ENCODE peak calls at places on chromosomes 12 and 14, in nine cellular contexts. I is CD4-positive, CD25-positive, alpha-beta regulatory T cell; F is aorta; K is CD8-positive, alpha-beta memory T cell; P is left ventricle myocardium inferior; Y is trophoblast cell; G is MM.1S; E is iPS DF 6.9; O is left lung. Z is an unnamed sample.

GRCh38 chr14:69615471-69616407 is 4.3 kb downstream of the SUSD6 start:
- DNase-seq in I (peak; percentile 23), F (peak; percentile 68), K (peak; percentile 60), P (no peak), Y (no peak), G (peak; percentile 81), E (no peak), O (peak; percentile 64), Z (no peak)

GRCh38 chr12:129776977-129777667 is 126.7 kb downstream of the TMEM132D start:
- DNase-seq in I (no peak), F (no peak), K (no peak), P (no peak), Y (no peak), G (no peak), E (no peak), O (no peak), Z (no peak)

GRCh38 chr12:40016960-40017359 is 88.9 kb downstream of the SLC2A13 start:
- DNase-seq in I (no peak), F (no peak), K (no peak), P (no peak), Y (no peak), G (no peak), E (no peak), O (no peak), Z (no peak)

GRCh38 chr14:102798926-102799325 is 21.7 kb downstream of the TRAF3 start:
- DNase-seq in I (no peak), F (no peak), K (no peak), P (no peak), Y (no peak), G (no peak), E (no peak), O (no peak), Z (no peak)

GRCh38 chr12:103997277-103997900 is 31.7 kb downstream of the TDG start:
- DNase-seq in I (no peak), F (no peak), K (no peak), P (peak; percentile 68), Y (no peak), G (no peak), E (no peak), O (no peak), Z (no peak)

GRCh38 chr14:100536141-100536540 is 51.1 kb downstream of the BEGAIN start:
- DNase-seq in I (no peak), F (no peak), K (peak; percentile 32), P (peak; percentile 1), Y (no peak), G (no peak), E (no peak), O (peak; percentile 15), Z (peak; percentile 33)

GRCh38 chr14:93764211-93764659 is 24.1 kb downstream of the PRIMA1 start:
- DNase-seq in I (no peak), F (no peak), K (no peak), P (peak; percentile 39), Y (no peak), G (no peak), E (no peak), O (no peak), Z (no peak)

GRCh38 chr14:96122496-96122895 is 82.1 kb upstream of the BDKRB2 start:
- DNase-seq in I (no peak), F (no peak), K (no peak), P (no peak), Y (peak; percentile 92), G (no peak), E (no peak), O (no peak), Z (no peak)

GRCh38 chr12:102824218-102824835 is 92.7 kb downstream of the PAH start:
- DNase-seq in I (no peak), F (peak; percentile 50), K (no peak), P (peak; percentile 22), Y (peak; percentile 29), G (no peak), E (no peak), O (peak; percentile 42), Z (peak; percentile 73)

GRCh38 chr12:129161511-129161910 is 308.2 kb downstream of the GLT1D1 start:
- DNase-seq in I (no peak), F (no peak), K (no peak), P (no peak), Y (no peak), G (no peak), E (no peak), O (no peak), Z (no peak)

GRCh38 chr14:85508863-85509262 is 21.1 kb upstream of the FLRT2 start:
- DNase-seq in I (no peak), F (no peak), K (no peak), P (no peak), Y (no peak), G (no peak), E (no peak), O (no peak), Z (no peak)

GRCh38 chr14:89041245-89041585 is 216.8 kb downstream of the TTC8 start:
- DNase-seq in I (no peak), F (no peak), K (no peak), P (no peak), Y (peak; percentile 30), G (no peak), E (no peak), O (peak; percentile 57), Z (no peak)

GRCh38 chr14:99155173-99155777 is 116.7 kb downstream of the BCL11B start:
- DNase-seq in I (no peak), F (peak; percentile 70), K (no peak), P (no peak), Y (no peak), G (no peak), E (no peak), O (no peak), Z (no peak)

GRCh38 chr12:130872179-130873096 is 572 bp downstream of the RAN start:
- DNase-seq in I (peak; percentile 39), F (peak; percentile 56), K (peak; percentile 68), P (peak; percentile 29), Y (peak; percentile 8), G (no peak), E (no peak), O (no peak), Z (peak; percentile 80)

GRCh38 chr14:37035401-37035800 is 137.0 kb downstream of the SLC25A21 start:
- DNase-seq in I (no peak), F (no peak), K (no peak), P (no peak), Y (no peak), G (no peak), E (no peak), O (no peak), Z (no peak)
- H3K27ac ChIP-seq in I (no peak overlapping the region), F (peak overlapping the region; percentile 97), K (no peak overlapping the region), P (no peak overlapping the region), Y (no peak overlapping the region), G (peak overlapping the region; percentile 65), E (no peak overlapping the region), O (no peak overlapping the region), Z (no peak overlapping the region)

DNA sequence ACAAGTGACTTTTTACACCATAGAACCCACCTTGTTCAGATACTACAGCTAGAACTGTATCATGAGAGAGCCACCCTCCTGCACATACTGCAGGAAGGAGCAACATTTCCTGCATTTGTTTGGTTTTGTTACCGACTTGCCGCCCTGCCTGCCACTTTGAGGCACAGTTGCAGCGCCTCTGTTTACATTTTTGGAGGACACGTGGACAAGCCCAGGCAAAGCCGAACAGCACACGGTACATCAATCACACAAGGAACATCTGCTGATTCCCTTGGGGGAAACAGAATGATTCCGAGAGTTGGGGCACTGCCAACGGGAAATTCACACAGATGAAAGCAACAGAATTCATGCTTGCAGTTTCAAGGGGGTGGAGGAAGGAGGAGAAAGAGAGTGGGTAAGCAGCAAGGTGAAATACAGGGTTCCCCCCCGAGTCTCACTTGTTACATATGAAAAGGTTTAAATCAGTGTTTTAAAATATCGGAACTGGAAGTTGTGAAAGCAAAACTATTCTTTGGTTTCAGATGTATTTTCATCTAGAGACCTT is 110.7 kb downstream of the BTG1 start:
- DNase-seq in I (peak; percentile 29), F (peak; percentile 55), K (peak; percentile 59), P (peak; percentile 43), Y (no peak), G (peak; percentile 76), E (no peak), O (peak; percentile 57), Z (peak; percentile 62)
- H3K4me3 ChIP-seq in I (peak overlapping the region; percentile 86), F (peak overlapping the region; percentile 64), K (peak overlapping the region; percentile 44), P (peak overlapping the region; percentile 42), Y (no peak overlapping the region), G (peak overlapping the region; percentile 64), E (no peak overlapping the region), O (peak overlapping the region; percentile 23), Z (peak overlapping the region; percentile 45)

GRCh38 chr12:111025301-111025700 is 104.9 kb upstream of the MYL2 start:
- DNase-seq in I (no peak), F (no peak), K (no peak), P (no peak), Y (no peak), G (no peak), E (no peak), O (no peak), Z (no peak)
- H3K27me3 ChIP-seq in I (peaks cover 7% of the 10 kb centered on the region), F (no peaks in the 10 kb centered on the region), K (peaks cover 4% of the 10 kb centered on the region), P (peaks cover 82% of the 10 kb centered on the region), Y (no peaks in the 10 kb centered on the region), G (peaks cover 3% of the 10 kb centered on the region), E (no peaks in the 10 kb centered on the region), O (peaks cover 6% of the 10 kb centered on the region), Z (peaks cover 48% of the 10 kb centered on the region)

GRCh38 chr12:110534811-110535210 is 32.7 kb downstream of the RAD9B start:
- DNase-seq in I (no peak), F (no peak), K (no peak), P (no peak), Y (no peak), G (no peak), E (no peak), O (no peak), Z (no peak)

GRCh38 chr12:110540048-110540447 is 37.9 kb downstream of the RAD9B start:
- DNase-seq in I (no peak), F (no peak), K (no peak), P (no peak), Y (no peak), G (no peak), E (no peak), O (no peak), Z (no peak)

GRCh38 chr12:110538869-110539622 is 36.9 kb downstream of the RAD9B start:
- DNase-seq in I (no peak), F (no peak), K (no peak), P (no peak), Y (no peak), G (no peak), E (no peak), O (no peak), Z (no peak)

GRCh38 chr12:110537605-110538409 is 35.7 kb downstream of the RAD9B start:
- DNase-seq in I (no peak), F (peak; percentile 53), K (no peak), P (peak; percentile 74), Y (no peak), G (no peak), E (no peak), O (no peak), Z (peak; percentile 80)

DNA sequence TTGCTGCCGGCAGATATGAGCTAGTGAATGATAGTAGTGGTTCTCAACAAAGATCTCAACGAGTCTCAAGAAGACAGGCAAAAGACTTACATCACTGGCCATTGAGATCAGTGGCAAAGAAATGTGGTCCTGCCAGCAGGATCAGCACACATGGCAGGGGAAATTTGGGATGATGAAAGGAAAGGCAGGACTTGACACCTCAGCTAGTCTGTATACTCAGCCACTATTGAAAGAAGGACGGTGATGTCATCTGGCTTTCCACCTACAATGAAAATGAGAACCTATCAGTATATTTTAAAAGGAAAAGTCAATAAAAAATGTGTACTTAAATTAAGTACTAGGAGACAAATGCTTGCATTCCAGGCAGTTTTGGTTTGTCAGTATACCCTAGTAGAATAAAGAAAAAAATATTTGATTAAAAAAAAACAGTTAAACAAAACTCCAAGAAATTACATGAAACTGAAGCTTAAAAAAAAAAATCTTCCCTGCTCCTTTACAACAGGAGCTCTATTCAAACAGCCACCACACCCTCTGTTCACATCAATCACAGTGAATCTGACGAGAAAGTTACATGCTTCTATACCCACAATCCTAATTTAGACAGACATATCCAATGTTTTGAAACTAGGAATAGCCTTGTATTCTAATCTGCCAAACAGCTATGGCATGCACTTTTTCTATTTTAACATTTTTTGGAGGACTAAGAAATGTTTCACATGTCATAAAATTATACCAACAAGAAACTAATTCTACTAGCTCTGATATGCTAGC is 34.9 kb downstream of the RAD9B start:
- DNase-seq in I (no peak), F (no peak), K (no peak), P (no peak), Y (peak; percentile 31), G (no peak), E (no peak), O (no peak), Z (no peak)
- H3K27ac ChIP-seq in I (no peak overlapping the region), F (peak overlapping the region; percentile 96), K (no peak overlapping the region), P (peak overlapping the region; percentile 87), Y (no peak overlapping the region), G (no peak overlapping the region), E (no peak overlapping the region), O (no peak overlapping the region), Z (no peak overlapping the region)

Z was measured in upper lobe of right lung.